ENCODE peak calls at places on chromosomes 4 and X, in ten cellular contexts. V is psoas muscle, Z is foreskin keratinocyte, N is RWPE2, I is neural progenitor cell, L is transverse colon, S is endothelial cell of umbilical vein, U is AG09319, G is PC-3, Y is IMR-90. H is an unnamed sample.

GRCh38 chr4:67396008-67396407 is 149.3 kb downstream of the CENPC start:
- DNase-seq in I (no peak), U (no peak), N (no peak), L (no peak), Z (no peak), V (no peak), S (no peak), G (no peak), Y (no peak), H (no peak)

GRCh38 chrX:68945081-68945602 is 116.3 kb downstream of the EFNB1 start:
- DNase-seq in L (no peak), G (no peak), N (no peak), S (no peak), U (no peak), V (no peak), Z (no peak), Y (no peak), I (no peak), H (no peak)

GRCh38 chr4:75895744-75896314 is 6.4 kb downstream of the PPEF2 start:
- DNase-seq in I (peak; percentile 31), L (no peak), S (peak; percentile 35), G (peak; percentile 31), N (no peak), V (no peak), U (no peak), Y (peak; percentile 18), Z (peak; percentile 13), H (no peak)

GRCh38 chr4:184824776-184825393 is 883 bp downstream of the ACSL1 start:
- DNase-seq in G (peak; percentile 23), U (no peak), N (no peak), Y (no peak), Z (no peak), I (no peak), L (no peak), S (peak; percentile 30), V (no peak), H (no peak)

GRCh38 chr4:33060873-33061542 is 2340.8 kb downstream of the PCDH7 start:
- DNase-seq in S (no peak), U (no peak), Y (peak; percentile 28), G (peak; percentile 69), L (peak; percentile 24), I (peak; percentile 84), Z (peak; percentile 35), V (peak; percentile 47), N (no peak), H (no peak)

GRCh38 chrX:54042609-54043010 is 1.7 kb downstream of the PHF8 start:
- DNase-seq in U (peak; percentile 10), N (no peak), Z (no peak), G (peak; percentile 67), L (peak; percentile 33), I (peak; percentile 81), S (peak; percentile 67), Y (peak; percentile 63), V (peak; percentile 62), H (no peak)

GRCh38 chr4:3248811-3249661 is at the start of gene MSANTD1:
- DNase-seq in U (no peak), S (no peak), L (no peak), Y (peak; percentile 60), N (peak; percentile 59), V (no peak), G (no peak), I (peak; percentile 38), Z (peak; percentile 51), H (peak; percentile 93)

GRCh38 chr4:20984011-20984836 is 284.0 kb downstream of the PACRGL start:
- DNase-seq in S (peak; percentile 38), G (no peak), Y (no peak), N (no peak), U (no peak), L (peak; percentile 14), I (peak; percentile 50), Z (no peak), V (peak; percentile 45), H (peak; percentile 85)

GRCh38 chr4:54231419-54232150 is 2.5 kb downstream of the PDGFRA start:
- DNase-seq in U (no peak), Z (no peak), L (no peak), G (no peak), I (peak; percentile 58), S (no peak), Y (peak; percentile 66), N (peak; percentile 59), V (peak; percentile 82), H (peak; percentile 95)

GRCh38 chr4:8435656-8436121 is 4.8 kb downstream of the ACOX3 start:
- DNase-seq in U (no peak), Y (peak; percentile 15), L (peak; percentile 22), N (no peak), Z (peak; percentile 16), I (no peak), G (no peak), V (no peak), S (peak; percentile 38), H (no peak)

GRCh38 chr4:15774020-15774420 is 4.1 kb upstream of the CD38 start:
- DNase-seq in L (no peak), U (no peak), Z (peak; percentile 16), G (no peak), I (no peak), S (no peak), N (no peak), V (no peak), Y (no peak), H (no peak)

GRCh38 chr4:171186700-171187099 is 626.5 kb upstream of the GALNTL6 start:
- DNase-seq in S (no peak), N (no peak), I (peak; percentile 6), Z (no peak), L (no peak), Y (no peak), U (no peak), G (no peak), V (no peak), H (no peak)

GRCh38 chr4:108155373-108155772 is 13.4 kb downstream of the LEF1 start:
- DNase-seq in L (no peak), Y (peak; percentile 8), U (no peak), Z (no peak), V (no peak), I (peak; percentile 76), S (no peak), G (no peak), N (no peak), H (no peak)
- TF ChIP-seq CTCF in L (no peak), Y (no peak), U (no peak), Z (peak; percentile 63), V (no peak), I (peak; percentile 49), S (no peak), G (no peak), N (peak; percentile 9), H (peak; percentile 50)

GRCh38 chr4:6710282-6710681 is 617 bp upstream of the MRFAP1L1 start:
- DNase-seq in N (no peak), S (peak; percentile 9), V (no peak), U (no peak), L (no peak), Z (no peak), I (peak; percentile 34), Y (no peak), G (no peak), H (no peak)

GRCh38 chr4:6706173-6706572 is 3.5 kb downstream of the MRFAP1L1 start:
- DNase-seq in I (no peak), N (no peak), Y (no peak), Z (no peak), G (no peak), S (no peak), V (no peak), L (no peak), U (no peak), H (no peak)

GRCh38 chr4:6714954-6715353 is 1.0 kb upstream of the BLOC1S4 start:
- DNase-seq in L (no peak), S (no peak), V (no peak), I (no peak), U (no peak), Z (no peak), Y (no peak), N (no peak), G (no peak), H (no peak)

GRCh38 chr4:6705638-6706037 is 4.0 kb downstream of the MRFAP1L1 start:
- DNase-seq in G (no peak), U (no peak), S (no peak), L (no peak), N (no peak), Z (no peak), V (no peak), I (no peak), Y (no peak), H (no peak)

GRCh38 chr4:6709230-6710114 is at the start of gene MRFAP1L1:
- DNase-seq in L (peak; percentile 97), I (peak; percentile 100), N (peak; percentile 96), G (peak; percentile 93), S (peak; percentile 97), Z (peak; percentile 93), V (peak; percentile 98), Y (peak; percentile 97), U (peak; percentile 90), H (peak; percentile 98)
- TF ChIP-seq CTCF in L (no peak), I (peak; percentile 30), N (peak; percentile 12), G (no peak), S (no peak), Z (no peak), V (peak; percentile 12), Y (no peak), U (no peak), H (peak; percentile 54)

DNA sequence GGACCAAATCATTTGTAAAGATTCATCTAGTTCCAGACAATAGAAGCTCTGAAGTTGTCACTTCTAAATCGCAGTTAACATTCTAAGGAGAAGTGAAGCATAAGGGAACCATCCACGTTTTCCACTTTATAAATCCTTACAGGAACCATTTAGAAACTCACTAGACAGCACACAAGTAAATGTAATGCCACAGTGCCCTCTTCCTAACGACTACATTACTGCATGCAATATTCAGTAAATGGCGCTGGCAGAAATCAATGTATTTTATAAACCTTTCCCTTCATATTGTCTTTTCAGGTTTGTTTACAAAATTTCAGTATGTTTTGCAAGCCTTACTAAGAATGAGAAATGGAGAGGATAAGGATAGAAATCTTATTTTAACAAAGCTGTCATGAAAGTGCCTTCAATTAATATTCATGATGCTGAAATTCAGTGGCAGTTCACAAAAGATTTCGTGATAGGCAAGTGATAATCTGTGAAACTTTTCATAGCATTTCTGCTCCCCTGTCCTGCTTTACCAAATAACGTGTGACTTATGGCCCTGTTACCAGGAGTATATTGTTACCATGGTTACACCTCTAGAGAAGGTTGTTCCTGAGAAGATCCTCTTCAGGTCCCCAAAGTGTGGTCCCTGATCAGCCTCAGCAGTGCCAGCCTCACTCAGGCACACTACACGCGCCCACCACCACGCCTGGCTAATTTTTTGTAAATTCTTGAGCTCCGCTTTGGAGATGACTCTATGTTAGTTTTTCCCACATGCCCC is 54.2 kb downstream of the TMA16 start:
- DNase-seq in Y (peak; percentile 69), L (no peak), U (peak; percentile 29), Z (no peak), G (peak; percentile 65), I (peak; percentile 70), N (no peak), S (peak; percentile 58), V (peak; percentile 28), H (no peak)
- TF ChIP-seq CTCF in Y (peak; percentile 87), L (peak; percentile 54), U (peak; percentile 66), Z (peak; percentile 86), G (peak; percentile 73), I (peak; percentile 78), N (peak; percentile 85), S (peak; percentile 47), V (peak; percentile 57), H (peak; percentile 89)

DNA sequence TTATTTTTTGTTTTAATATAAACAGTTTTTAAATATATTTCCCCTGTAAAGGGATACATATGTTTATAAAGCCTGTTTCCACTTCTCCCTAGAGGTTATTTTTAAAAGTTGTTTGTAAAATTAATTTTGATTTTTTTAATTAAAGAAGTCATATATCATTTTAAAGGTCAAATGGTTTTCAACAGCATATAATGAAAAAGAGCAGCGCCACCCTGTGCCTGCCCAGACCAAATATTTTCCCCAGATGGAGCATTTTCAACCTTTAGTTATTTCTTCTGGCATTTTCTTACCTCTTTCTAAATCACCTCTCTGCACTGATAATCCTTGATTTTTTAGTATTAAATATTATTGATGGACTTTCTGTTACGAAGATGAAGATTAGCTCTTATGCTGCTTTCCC is 21.0 kb downstream of the MSX1 start:
- DNase-seq in S (no peak), Y (no peak), V (no peak), I (no peak), L (no peak), Z (no peak), G (peak; percentile 29), N (no peak), U (no peak), H (no peak)
- TF ChIP-seq CTCF in S (no peak), Y (peak; percentile 52), V (peak; percentile 10), I (peak; percentile 52), L (no peak), Z (peak; percentile 59), G (peak; percentile 55), N (peak; percentile 55), U (peak; percentile 27), H (peak; percentile 80)